ENCODE peak calls at places on chromosomes 3 and 15, in ten cellular contexts. J is activated B cell treated with CpG ODN at 0.5 μM for 24 hours, W is nephron progenitor cell, Q is A549, N is left ventricle myocardium inferior, F is HFFc6, R is amygdala, K is SJSA1, I is hepatic stellate cell, V is psoas muscle. D is an unnamed sample.

GRCh38 chr3:174287601-174288180 is 571.4 kb upstream of the NAALADL2 start:
- DNase-seq in J (no peak), N (no peak), W (no peak), I (no peak), R (no peak), F (no peak), K (no peak), Q (no peak), V (no peak), D (no peak)

GRCh38 chr3:170352936-170353335 is 4.6 kb upstream of the SKIL start:
- DNase-seq in J (no peak), F (no peak), I (no peak), V (no peak), K (no peak), N (no peak), W (no peak), R (no peak), Q (no peak), D (no peak)

GRCh38 chr3:63655519-63655918 is 3.0 kb downstream of the SNTN start:
- DNase-seq in N (no peak), K (peak), W (no peak), J (no peak), I (peak), F (peak), R (no peak), Q (no peak), V (no peak), D (no peak)

GRCh38 chr3:189298469-189299375 is 127.0 kb downstream of the TPRG1 start:
- DNase-seq in Q (no peak), R (no peak), K (no peak), W (no peak), V (no peak), F (no peak), J (no peak), N (no peak), I (no peak), D (no peak)

GRCh38 chr15:58951388-58952060 is 18.0 kb upstream of the SLTM start:
- DNase-seq in Q (no peak), R (no peak), I (no peak), K (no peak), N (no peak), J (no peak), W (no peak), F (peak), V (no peak), D (no peak)

GRCh38 chr15:55652363-55652762 is 64.2 kb upstream of the PYGO1 start:
- DNase-seq in J (no peak), R (no peak), W (peak), I (no peak), K (no peak), F (no peak), Q (no peak), V (no peak), N (no peak), D (no peak)

GRCh38 chr3:57856675-57857074 is 100.6 kb downstream of the SLMAP start:
- DNase-seq in Q (no peak), W (no peak), I (no peak), F (peak), R (no peak), K (no peak), V (no peak), J (no peak), N (no peak), D (no peak)

GRCh38 chr15:31517711-31518110 is 191.1 kb downstream of the KLF13 start:
- DNase-seq in J (no peak), I (no peak), N (no peak), V (no peak), W (no peak), Q (no peak), F (no peak), R (no peak), K (no peak), D (no peak)

GRCh38 chr3:7536510-7536909 is 675.6 kb downstream of the GRM7 start:
- DNase-seq in F (no peak), K (no peak), V (peak), I (no peak), Q (no peak), N (no peak), W (no peak), R (no peak), J (no peak), D (no peak)

GRCh38 chr15:25694238-25694584 is 168.9 kb downstream of the ATP10A start:
- DNase-seq in I (no peak), J (no peak), R (no peak), V (no peak), K (no peak), F (no peak), N (no peak), W (no peak), Q (no peak), D (no peak)

GRCh38 chr3:12187448-12188327 is 29.0 kb upstream of the TIMP4 start:
- DNase-seq in R (no peak), K (peak), F (peak), I (peak), J (no peak), Q (no peak), V (no peak), W (no peak), N (peak), D (peak)

GRCh38 chr15:32856753-32857152 is 138.9 kb downstream of the GREM1 start:
- DNase-seq in W (no peak), V (no peak), K (peak), I (no peak), F (peak), N (no peak), Q (no peak), J (no peak), R (no peak), D (no peak)

GRCh38 chr3:154137036-154137435 is 15.8 kb downstream of the ARHGEF26 start:
- DNase-seq in K (no peak), R (no peak), J (no peak), V (no peak), N (no peak), F (no peak), W (no peak), I (no peak), Q (no peak), D (no peak)

GRCh38 chr15:89187911-89188514 is 33.4 kb downstream of the RLBP1 start:
- DNase-seq in R (no peak), I (no peak), K (no peak), N (no peak), W (no peak), Q (no peak), J (no peak), V (no peak), F (peak), D (no peak)

GRCh38 chr3:157514371-157514919 is 11.2 kb upstream of the VEPH1 start:
- DNase-seq in W (no peak), V (no peak), I (no peak), N (no peak), F (no peak), J (no peak), R (no peak), K (no peak), Q (no peak), D (no peak)

GRCh38 chr3:125045965-125046364 is 9.8 kb downstream of the HEG1 start:
- DNase-seq in R (no peak), K (peak), I (peak), N (no peak), F (peak), J (no peak), V (no peak), Q (no peak), W (no peak), D (no peak)

GRCh38 chr3:14016900-14017475 is 107.7 kb downstream of the CHCHD4 start:
- DNase-seq in N (no peak), V (no peak), F (no peak), K (no peak), Q (no peak), W (no peak), R (no peak), J (no peak), I (no peak), D (no peak)

GRCh38 chr3:23493846-23494245 is 290.7 kb downstream of the UBE2E2 start:
- DNase-seq in F (no peak), N (no peak), I (no peak), Q (no peak), W (no peak), J (no peak), R (no peak), K (no peak), V (no peak), D (no peak)

GRCh38 chr15:41971089-41971892 is 1.1 kb downstream of the EHD4 start:
- DNase-seq in J (peak), N (peak), I (peak), V (peak), R (peak), K (peak), W (peak), F (peak), Q (peak), D (peak)

GRCh38 chr3:95539950-95540483 is 1274.4 kb upstream of the EPHA6 start:
- DNase-seq in K (no peak), I (no peak), J (no peak), F (no peak), V (no peak), N (no peak), R (no peak), Q (no peak), W (no peak), D (no peak)

GRCh38 chr15:85407421-85408269 is 27.2 kb downstream of the AKAP13 start:
- DNase-seq in Q (peak), K (peak), N (no peak), F (peak), V (no peak), W (no peak), J (no peak), R (peak), I (peak), D (no peak)

GRCh38 chr15:66714543-66714981 is 12.5 kb downstream of the SMAD6 start:
- DNase-seq in W (no peak), I (no peak), R (no peak), N (no peak), J (no peak), K (no peak), F (peak), Q (no peak), V (no peak), D (no peak)

GRCh38 chr3:54836876-54837275 is 91.0 kb downstream of the LRTM1 start:
- DNase-seq in K (no peak), V (no peak), R (peak), Q (no peak), I (no peak), J (no peak), W (peak), N (no peak), F (no peak), D (no peak)

GRCh38 chr15:47607750-47608149 is 109.6 kb upstream of the SEMA6D start:
- DNase-seq in K (no peak), I (no peak), W (no peak), V (no peak), Q (no peak), J (no peak), R (no peak), N (no peak), F (no peak), D (no peak)

GRCh38 chr3:122987231-122987630 is 40.3 kb downstream of the SEMA5B start:
- DNase-seq in N (no peak), F (no peak), K (no peak), Q (no peak), V (no peak), J (no peak), W (no peak), R (no peak), I (no peak), D (no peak)